ENCODE peak calls at places on chromosomes 12 and 14, in six cellular contexts. W is mucosa of descending colon, O is endothelial cell, C is Caco-2, N is DND-41, I is BJ. P is an unnamed sample.

GRCh38 chr14:70809238-70810214 is at the start of gene MAP3K9:
- DNase-seq in W (peak; percentile 97), O (peak; percentile 97), C (peak; percentile 99), N (peak; percentile 94), I (peak; percentile 19), P (peak; percentile 99)

GRCh38 chr12:90905691-90906370 is 49.1 kb downstream of the CCER1 start:
- DNase-seq in W (no peak), O (no peak), C (no peak), N (no peak), I (no peak), P (no peak)

GRCh38 chr12:108801736-108802665 is 55.4 kb downstream of the SSH1 start:
- DNase-seq in W (no peak), O (peak; percentile 37), C (no peak), N (no peak), I (no peak), P (no peak)

GRCh38 chr12:26805401-26805971 is 27.5 kb downstream of the ITPR2 start:
- DNase-seq in W (no peak), O (no peak), C (no peak), N (no peak), I (no peak), P (no peak)

GRCh38 chr12:114735011-114735410 is 51.0 kb upstream of the TBX3 start:
- DNase-seq in W (no peak), O (no peak), C (no peak), N (no peak), I (no peak), P (no peak)

GRCh38 chr12:123621619-123622530 is 11.6 kb downstream of the EIF2B1 start:
- DNase-seq in W (no peak), O (no peak), C (no peak), N (no peak), I (no peak), P (no peak)

GRCh38 chr12:68627673-68628319 is 17.1 kb downstream of the RAP1B start:
- DNase-seq in W (no peak), O (no peak), C (no peak), N (no peak), I (no peak), P (no peak)

GRCh38 chr12:51897181-51897580 is 9.3 kb downstream of the ANKRD33 start:
- DNase-seq in W (no peak), O (no peak), C (no peak), N (no peak), I (no peak), P (no peak)

GRCh38 chr12:104134882-104135281 is 3.1 kb downstream of the NFYB start:
- DNase-seq in W (no peak), O (no peak), C (no peak), N (no peak), I (no peak), P (no peak)

GRCh38 chr14:32611752-32612151 is 282.7 kb downstream of the AKAP6 start:
- DNase-seq in W (no peak), O (no peak), C (no peak), N (no peak), I (peak; percentile 71), P (no peak)

GRCh38 chr12:84960918-84961317 is 48.3 kb upstream of the SLC6A15 start:
- DNase-seq in W (no peak), O (no peak), C (no peak), N (no peak), I (no peak), P (no peak)

GRCh38 chr12:115323223-115323905 is 639.4 kb upstream of the TBX3 start:
- DNase-seq in W (no peak), O (no peak), C (no peak), N (no peak), I (no peak), P (no peak)

GRCh38 chr12:46384451-46385301 is 12.1 kb upstream of the SLC38A2 start:
- DNase-seq in W (no peak), O (no peak), C (no peak), N (no peak), I (no peak), P (no peak)

GRCh38 chr14:54048311-54048710 is 91.7 kb upstream of the BMP4 start:
- DNase-seq in W (peak; percentile 68), O (no peak), C (no peak), N (no peak), I (no peak), P (peak; percentile 6)

GRCh38 chr12:13175499-13175898 is 21.0 kb upstream of the EMP1 start:
- DNase-seq in W (no peak), O (no peak), C (no peak), N (no peak), I (no peak), P (no peak)

GRCh38 chr12:49917126-49917787 is 13.6 kb upstream of the FAIM2 start:
- DNase-seq in W (no peak), O (no peak), C (no peak), N (no peak), I (no peak), P (no peak)

GRCh38 chr12:54296393-54297121 is 4.3 kb downstream of the NFE2 start:
- DNase-seq in W (no peak), O (no peak), C (no peak), N (no peak), I (no peak), P (no peak)

GRCh38 chr12:32947203-32947795 is 50.7 kb upstream of the PKP2 start:
- DNase-seq in W (no peak), O (no peak), C (peak; percentile 63), N (no peak), I (no peak), P (no peak)

GRCh38 chr12:78767264-78767981 is 97.2 kb upstream of the SYT1 start:
- DNase-seq in W (no peak), O (no peak), C (no peak), N (no peak), I (no peak), P (no peak)

GRCh38 chr12:69042970-69043369 is 110.0 kb upstream of the CPM start:
- DNase-seq in W (no peak), O (no peak), C (peak; percentile 22), N (no peak), I (no peak), P (no peak)

GRCh38 chr14:51318777-51319176 is 78.7 kb downstream of the TMX1 start:
- DNase-seq in W (no peak), O (no peak), C (no peak), N (no peak), I (no peak), P (no peak)

GRCh38 chr14:71523630-71524320 is 408.5 kb upstream of the RGS6 start:
- DNase-seq in W (no peak), O (no peak), C (no peak), N (no peak), I (no peak), P (no peak)

GRCh38 chr14:99651953-99652746 is 7.2 kb downstream of the HHIPL1 start:
- DNase-seq in W (no peak), O (no peak), C (no peak), N (no peak), I (no peak), P (no peak)

GRCh38 chr12:47990351-47991105 is 13.7 kb downstream of the COL2A1 start:
- DNase-seq in W (no peak), O (no peak), C (no peak), N (peak; percentile 82), I (no peak), P (no peak)

GRCh38 chr12:3496964-3497363 is 6.0 kb downstream of the PRMT8 start:
- DNase-seq in W (no peak), O (peak; percentile 20), C (peak; percentile 68), N (no peak), I (no peak), P (peak; percentile 40)

DNA sequence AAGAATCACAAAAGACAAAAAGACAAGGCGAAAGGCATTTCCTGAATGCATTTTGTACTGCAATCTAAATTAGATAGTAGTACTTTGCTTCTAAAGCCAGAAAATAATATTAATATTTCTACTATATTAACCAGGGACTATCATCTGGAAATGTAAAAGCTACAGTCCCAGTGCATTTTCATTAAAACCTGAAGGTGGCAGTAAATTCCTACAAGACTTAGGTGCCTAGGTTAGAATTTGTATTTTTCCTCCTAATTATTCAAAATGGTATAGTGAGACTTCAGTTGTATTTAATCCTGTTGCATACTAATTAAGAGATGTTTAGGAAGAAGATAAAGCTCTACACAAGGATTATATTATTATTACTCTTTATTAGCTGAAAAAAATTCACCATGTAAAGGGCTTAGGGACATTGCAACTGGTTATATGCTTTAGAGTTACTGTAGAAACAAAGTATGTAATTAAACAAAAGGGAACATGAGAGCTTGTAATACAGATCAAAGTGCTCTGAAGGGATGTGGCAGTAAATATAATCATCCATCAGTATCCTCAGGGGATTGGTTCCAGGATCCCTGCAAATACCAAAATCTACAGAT is 53.6 kb downstream of the BRMS1L start:
- DNase-seq in W (no peak), O (no peak), C (no peak), N (no peak), I (no peak), P (no peak)
- TF ChIP-seq CTCF in W (no peak), O (peak; percentile 39), C (peak; percentile 23), N (peak; percentile 79), I (peak; percentile 47), P (peak; percentile 45)

GRCh38 chr12:42104087-42104486 is 40.6 kb downstream of the GXYLT1 start:
- DNase-seq in W (no peak), O (no peak), C (no peak), N (no peak), I (no peak), P (no peak)
- TF ChIP-seq CTCF in W (no peak), O (no peak), C (no peak), N (peak; percentile 40), I (no peak), P (no peak)

GRCh38 chr12:11228268-11228879 is 41.1 kb downstream of the PRB3 start:
- DNase-seq in W (no peak), O (peak; percentile 72), C (peak; percentile 81), N (peak; percentile 48), I (no peak), P (peak; percentile 63)
- TF ChIP-seq CTCF in W (peak; percentile 20), O (peak; percentile 70), C (peak; percentile 93), N (peak; percentile 78), I (peak; percentile 63), P (peak; percentile 67)

GRCh38 chr12:6950401-6950801 is 755 bp upstream of the PTPN6 start:
- DNase-seq in W (peak; percentile 42), O (peak; percentile 41), C (peak; percentile 60), N (no peak), I (no peak), P (no peak)
- TF ChIP-seq CTCF in W (no peak), O (peak; percentile 55), C (peak; percentile 61), N (peak; percentile 48), I (peak; percentile 26), P (peak; percentile 47)

DNA sequence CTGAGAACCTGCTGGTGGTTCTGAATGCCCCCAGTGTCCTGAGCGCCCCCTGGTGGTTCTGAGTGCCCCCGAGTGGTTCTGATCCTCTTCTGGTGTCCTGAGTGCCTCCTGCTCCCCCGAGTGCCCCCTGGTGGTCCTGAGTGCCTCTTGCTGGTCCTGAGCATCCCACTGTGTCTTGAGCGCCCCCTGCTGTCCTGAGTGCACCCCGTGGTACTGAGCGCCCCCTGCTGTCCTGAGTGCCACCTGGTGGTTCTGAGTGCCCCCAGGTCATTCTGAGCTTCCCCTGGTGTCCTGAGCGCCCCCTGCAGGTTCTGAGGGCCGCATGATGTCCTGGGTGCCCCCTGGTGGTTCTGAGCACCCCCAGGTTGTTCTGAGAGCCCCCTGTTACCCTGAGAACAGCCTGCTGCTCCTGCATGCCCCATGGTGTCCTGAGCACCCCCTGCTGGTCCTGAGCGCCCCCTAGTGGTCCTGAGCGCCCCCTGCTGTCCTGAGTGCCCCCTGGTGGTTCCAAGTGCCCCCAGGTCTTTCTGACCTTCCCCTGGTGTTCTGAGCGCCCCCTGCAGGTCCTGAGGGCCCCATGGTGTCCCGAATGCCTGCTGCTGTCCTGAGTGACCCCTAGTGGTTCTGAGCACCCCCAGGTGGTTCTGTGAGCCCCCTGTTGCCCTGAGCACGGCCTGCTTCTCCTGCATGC is 1165.4 kb downstream of the TMEM121 start:
- DNase-seq in W (peak; percentile 60), O (no peak), C (peak; percentile 42), N (peak; percentile 70), I (no peak), P (peak; percentile 41)
- TF ChIP-seq CTCF in W (no peak), O (peak; percentile 29), C (peak; percentile 21), N (peak; percentile 71), I (peak; percentile 20), P (peak; percentile 56)